ENCODE peak calls at places on chromosomes 11 and 22, in ten cellular contexts. R is ovary, Q is upper lobe of right lung, O is lower lobe of right lung, D is mammary epithelial cell, Z is neural progenitor cell, Y is fibroblast of mammary gland, M is thoracic aorta, V is Panc1, W is psoas muscle. G is an unnamed sample.

GRCh38 chr11:65685981-65686380 is 23.3 kb upstream of the RELA start:
- DNase-seq in R (peak), Q (no peak), O (no peak), D (no peak), Z (no peak), Y (no peak), M (no peak), V (no peak), W (no peak), G (no peak)

GRCh38 chr11:120538707-120539106 is 27.2 kb downstream of the GRIK4 start:
- DNase-seq in R (no peak), Q (no peak), O (no peak), D (no peak), Z (no peak), Y (no peak), M (no peak), V (no peak), W (no peak), G (no peak)

GRCh38 chr22:42621505-42622002 is 6.9 kb upstream of the POLDIP3 start:
- DNase-seq in R (peak), Q (peak), O (peak), D (peak), Z (peak), Y (peak), M (no peak), V (no peak), W (peak), G (peak)

GRCh38 chr11:46308632-46309419 is 31.4 kb downstream of the CREB3L1 start:
- DNase-seq in R (peak), Q (peak), O (peak), D (peak), Z (peak), Y (peak), M (no peak), V (peak), W (peak), G (peak)

GRCh38 chr11:131978351-131978750 is 607.9 kb downstream of the NTM start:
- DNase-seq in R (no peak), Q (no peak), O (no peak), D (no peak), Z (no peak), Y (no peak), M (no peak), V (no peak), W (no peak), G (no peak)

GRCh38 chr11:102914238-102915043 is 39.7 kb upstream of the MMP12 start:
- DNase-seq in R (no peak), Q (no peak), O (no peak), D (peak), Z (peak), Y (peak), M (no peak), V (peak), W (no peak), G (peak)

GRCh38 chr22:22822106-22822505 is 65.5 kb upstream of the IGLL5 start:
- DNase-seq in R (no peak), Q (no peak), O (no peak), D (no peak), Z (no peak), Y (no peak), M (no peak), V (no peak), W (no peak), G (no peak)

GRCh38 chr11:71334191-71334590 is 81.8 kb upstream of the SHANK2 start:
- DNase-seq in R (no peak), Q (peak), O (no peak), D (no peak), Z (no peak), Y (no peak), M (no peak), V (no peak), W (peak), G (no peak)

GRCh38 chr22:43270314-43270908 is 72.8 kb downstream of the SCUBE1 start:
- DNase-seq in R (no peak), Q (no peak), O (no peak), D (no peak), Z (peak), Y (no peak), M (no peak), V (no peak), W (no peak), G (no peak)

GRCh38 chr11:116879789-116880402 is 42.5 kb upstream of the APOA1 start:
- DNase-seq in R (no peak), Q (no peak), O (no peak), D (peak), Z (peak), Y (peak), M (no peak), V (peak), W (no peak), G (peak)

GRCh38 chr11:36311926-36312592 is 16.0 kb downstream of the PRR5L start:
- DNase-seq in R (no peak), Q (no peak), O (no peak), D (peak), Z (no peak), Y (peak), M (no peak), V (no peak), W (no peak), G (peak)

GRCh38 chr11:88491674-88492073 is 154.1 kb upstream of the CTSC start:
- DNase-seq in R (no peak), Q (no peak), O (no peak), D (no peak), Z (no peak), Y (no peak), M (no peak), V (no peak), W (no peak), G (no peak)

GRCh38 chr11:75262961-75263852 is 22.6 kb downstream of the TPBGL start:
- DNase-seq in R (no peak), Q (peak), O (peak), D (no peak), Z (peak), Y (no peak), M (no peak), V (no peak), W (peak), G (no peak)

GRCh38 chr11:94790771-94791180 is 22.6 kb downstream of the AMOTL1 start:
- DNase-seq in R (no peak), Q (no peak), O (no peak), D (peak), Z (no peak), Y (no peak), M (no peak), V (no peak), W (no peak), G (no peak)

GRCh38 chr22:47219789-47220188 is 457.3 kb downstream of the TBC1D22A start:
- DNase-seq in R (no peak), Q (no peak), O (no peak), D (no peak), Z (no peak), Y (no peak), M (no peak), V (no peak), W (no peak), G (no peak)

GRCh38 chr22:31611065-31611760 is 50.8 kb downstream of the PISD start:
- DNase-seq in R (peak), Q (no peak), O (peak), D (no peak), Z (no peak), Y (no peak), M (no peak), V (no peak), W (no peak), G (no peak)

GRCh38 chr22:38401336-38402084 is 53.5 kb downstream of the KCNJ4 start:
- DNase-seq in R (no peak), Q (peak), O (no peak), D (no peak), Z (no peak), Y (no peak), M (no peak), V (no peak), W (no peak), G (no peak)

GRCh38 chr11:103464420-103464819 is 355.2 kb downstream of the DYNC2H1 start:
- DNase-seq in R (no peak), Q (no peak), O (no peak), D (no peak), Z (no peak), Y (no peak), M (no peak), V (no peak), W (no peak), G (no peak)

GRCh38 chr11:94884322-94884721 is 89.0 kb downstream of the CWC15 start:
- DNase-seq in R (no peak), Q (no peak), O (no peak), D (no peak), Z (no peak), Y (no peak), M (no peak), V (no peak), W (no peak), G (no peak)

GRCh38 chr22:41968601-41969000 is 642 bp upstream of the SEPTIN3 start:
- DNase-seq in R (no peak), Q (no peak), O (no peak), D (no peak), Z (no peak), Y (no peak), M (no peak), V (no peak), W (no peak), G (peak)

GRCh38 chr11:123033895-123034294 is 28.0 kb downstream of the HSPA8 start:
- DNase-seq in R (no peak), Q (no peak), O (no peak), D (no peak), Z (peak), Y (peak), M (no peak), V (no peak), W (no peak), G (no peak)

GRCh38 chr11:5620606-5621521 is 3.9 kb upstream of the TRIM34 start:
- DNase-seq in R (no peak), Q (no peak), O (no peak), D (peak), Z (no peak), Y (peak), M (no peak), V (peak), W (no peak), G (peak)

GRCh38 chr22:39723463-39723862 is 152.9 kb downstream of the CACNA1I start:
- DNase-seq in R (no peak), Q (peak), O (no peak), D (no peak), Z (no peak), Y (no peak), M (no peak), V (no peak), W (no peak), G (no peak)

GRCh38 chr11:55357560-55358184 is 10.1 kb upstream of the OR4A15 start:
- DNase-seq in R (no peak), Q (no peak), O (no peak), D (no peak), Z (no peak), Y (no peak), M (no peak), V (no peak), W (no peak), G (peak)

GRCh38 chr11:27281740-27282139 is 81.3 kb downstream of the CCDC34 start:
- DNase-seq in R (no peak), Q (no peak), O (no peak), D (no peak), Z (no peak), Y (no peak), M (no peak), V (no peak), W (no peak), G (no peak)

GRCh38 chr11:46582588-46582987 is 11.2 kb downstream of the AMBRA1 start:
- DNase-seq in R (no peak), Q (no peak), O (no peak), D (no peak), Z (no peak), Y (no peak), M (no peak), V (no peak), W (no peak), G (no peak)

GRCh38 chr11:117980280-117980679 is 5.9 kb upstream of the IL10RA start:
- DNase-seq in R (no peak), Q (no peak), O (no peak), D (no peak), Z (no peak), Y (no peak), M (no peak), V (no peak), W (no peak), G (peak)

GRCh38 chr11:129815596-129816461 is at the start of gene TMEM45B:
- DNase-seq in R (no peak), Q (peak), O (peak), D (no peak), Z (peak), Y (no peak), M (no peak), V (no peak), W (no peak), G (no peak)

GRCh38 chr11:45301537-45302246 is 15.6 kb upstream of the SYT13 start:
- DNase-seq in R (no peak), Q (no peak), O (no peak), D (no peak), Z (no peak), Y (no peak), M (no peak), V (no peak), W (no peak), G (no peak)

GRCh38 chr22:26592368-26593015 is 2.6 kb upstream of the TPST2 start:
- DNase-seq in R (no peak), Q (no peak), O (no peak), D (peak), Z (no peak), Y (no peak), M (no peak), V (no peak), W (no peak), G (peak)

GRCh38 chr11:97794876-97795275 is 1225.9 kb upstream of the CNTN5 start:
- DNase-seq in R (no peak), Q (no peak), O (no peak), D (no peak), Z (no peak), Y (no peak), M (no peak), V (no peak), W (no peak), G (no peak)

GRCh38 chr11:43789700-43790443 is 90.8 kb upstream of the ALKBH3 start:
- DNase-seq in R (no peak), Q (no peak), O (no peak), D (peak), Z (no peak), Y (peak), M (no peak), V (peak), W (no peak), G (peak)

GRCh38 chr11:72418834-72419560 is 15.3 kb downstream of the CLPB start:
- DNase-seq in R (no peak), Q (no peak), O (no peak), D (no peak), Z (no peak), Y (no peak), M (no peak), V (no peak), W (no peak), G (no peak)
- TF ChIP-seq CTCF in R (no peak), Q (no peak), O (no peak), D (no peak), Z (no peak), Y (no peak), M (no peak), V (no peak), W (no peak), G (no peak)

GRCh38 chr11:60182546-60183330 is at the start of gene MS4A6A:
- DNase-seq in R (no peak), Q (no peak), O (no peak), D (no peak), Z (no peak), Y (no peak), M (no peak), V (no peak), W (no peak), G (peak)
- H3K4me3 ChIP-seq in R (no peak), Q (peak), O (peak), D (no peak), Z (no peak), Y (no peak), M (peak), V (no peak), W (peak), G (no peak)

DNA sequence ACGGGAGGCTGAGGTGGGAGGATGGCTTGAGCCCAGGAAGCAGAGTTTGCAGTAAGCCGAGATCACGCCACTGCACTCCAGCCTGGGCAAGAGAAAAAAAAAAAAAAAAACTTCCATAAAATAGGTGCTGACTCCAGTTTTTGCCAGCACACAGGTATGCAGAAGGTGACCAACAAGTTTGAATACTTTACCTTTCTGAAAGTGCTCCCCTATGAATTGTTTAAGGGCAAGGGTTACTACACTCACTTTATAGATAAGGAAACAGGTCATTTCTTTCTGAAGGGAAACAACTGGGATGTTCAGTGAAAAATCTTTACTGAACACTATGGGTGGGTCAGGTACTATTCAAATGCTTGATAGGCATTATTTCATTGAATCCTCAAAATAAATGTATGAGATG is 538.5 kb downstream of the INSC start:
- DNase-seq in R (no peak), Q (no peak), O (no peak), D (no peak), Z (no peak), Y (no peak), M (no peak), V (no peak), W (no peak), G (no peak)
- TF ChIP-seq CTCF in R (no peak), Q (no peak), O (no peak), D (no peak), Z (no peak), Y (no peak), M (no peak), V (no peak), W (no peak), G (no peak)

DNA sequence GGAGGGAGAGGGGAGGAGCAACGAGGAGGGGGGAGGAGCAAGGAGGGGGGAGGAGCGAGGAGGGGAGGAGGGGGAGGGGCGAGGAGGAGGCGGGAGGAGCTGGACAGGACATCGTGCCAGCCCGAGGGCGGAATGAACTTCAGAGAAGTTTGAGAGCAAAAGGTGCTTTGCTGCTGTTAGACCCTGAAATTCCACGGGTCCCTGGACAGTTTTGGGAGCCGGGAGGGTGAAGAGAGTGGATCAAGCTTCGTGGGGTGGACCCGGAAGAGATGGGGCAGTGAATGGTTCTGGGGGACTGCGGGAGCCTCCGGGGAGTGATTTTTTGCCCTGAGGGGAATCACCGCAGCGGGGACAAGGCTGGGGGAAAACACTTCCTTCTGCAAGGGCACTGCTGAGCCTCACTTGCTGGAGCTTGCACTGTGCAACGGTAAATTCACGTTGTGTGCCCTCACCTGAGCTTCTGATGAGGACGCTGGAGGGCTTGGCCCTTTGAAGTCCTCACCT is 10.7 kb upstream of the NLRP6 start:
- DNase-seq in R (no peak), Q (peak), O (peak), D (peak), Z (no peak), Y (peak), M (no peak), V (no peak), W (peak), G (no peak)
- H3K4me3 ChIP-seq in R (no peak), Q (peak), O (peak), D (peak), Z (no peak), Y (no peak), M (peak), V (peak), W (peak), G (peak)

GRCh38 chr11:8683115-8683807 is 669 bp downstream of the RPL27A start:
- DNase-seq in R (no peak), Q (peak), O (peak), D (no peak), Z (peak), Y (no peak), M (no peak), V (no peak), W (no peak), G (no peak)

GRCh38 chr11:8681837-8682218 is 637 bp downstream of the TRIM66 start:
- DNase-seq in R (no peak), Q (no peak), O (no peak), D (no peak), Z (no peak), Y (no peak), M (no peak), V (no peak), W (no peak), G (peak)

GRCh38 chr11:8684600-8685290 is 2.2 kb downstream of the RPL27A start:
- DNase-seq in R (no peak), Q (no peak), O (no peak), D (no peak), Z (no peak), Y (no peak), M (no peak), V (no peak), W (no peak), G (no peak)

GRCh38 chr11:8685306-8685705 is 2.7 kb downstream of the RPL27A start:
- DNase-seq in R (no peak), Q (no peak), O (no peak), D (no peak), Z (no peak), Y (no peak), M (no peak), V (no peak), W (no peak), G (no peak)

GRCh38 chr11:8682219-8683114 is at the start of the genes RPL27A and TRIM66:
- DNase-seq in R (peak), Q (peak), O (peak), D (peak), Z (peak), Y (peak), M (peak), V (peak), W (peak), G (peak)
- TF ChIP-seq CTCF in R (peak), Q (no peak), O (no peak), D (peak), Z (no peak), Y (no peak), M (peak), V (no peak), W (no peak), G (peak)

GRCh38 chr22:48323746-48324145 is 1503.9 kb downstream of the BRD1 start:
- DNase-seq in R (no peak), Q (peak), O (no peak), D (no peak), Z (no peak), Y (no peak), M (no peak), V (no peak), W (peak), G (no peak)
- H3K4me3 ChIP-seq in R (no peak), Q (no peak), O (no peak), D (no peak), Z (no peak), Y (no peak), M (no peak), V (no peak), W (no peak), G (no peak)

GRCh38 chr11:20000393-20001134 is 159.7 kb downstream of the DBX1 start:
- DNase-seq in R (peak), Q (no peak), O (peak), D (no peak), Z (peak), Y (no peak), M (no peak), V (no peak), W (no peak), G (no peak)
- TF ChIP-seq CTCF in R (no peak), Q (no peak), O (no peak), D (no peak), Z (no peak), Y (no peak), M (no peak), V (no peak), W (no peak), G (no peak)

GRCh38 chr11:4183410-4184057 is 88.9 kb downstream of the RRM1 start:
- DNase-seq in R (no peak), Q (no peak), O (no peak), D (no peak), Z (no peak), Y (no peak), M (no peak), V (no peak), W (no peak), G (no peak)

GRCh38 chr11:4187055-4187988 is 92.7 kb downstream of the RRM1 start:
- DNase-seq in R (peak), Q (peak), O (peak), D (peak), Z (peak), Y (peak), M (peak), V (peak), W (peak), G (peak)

GRCh38 chr11:4185561-4185960 is 91.0 kb downstream of the RRM1 start:
- DNase-seq in R (no peak), Q (no peak), O (no peak), D (no peak), Z (no peak), Y (no peak), M (no peak), V (no peak), W (no peak), G (no peak)

GRCh38 chr11:4184163-4184916 is 89.7 kb downstream of the RRM1 start:
- DNase-seq in R (no peak), Q (no peak), O (no peak), D (no peak), Z (no peak), Y (no peak), M (no peak), V (no peak), W (no peak), G (no peak)

DNA sequence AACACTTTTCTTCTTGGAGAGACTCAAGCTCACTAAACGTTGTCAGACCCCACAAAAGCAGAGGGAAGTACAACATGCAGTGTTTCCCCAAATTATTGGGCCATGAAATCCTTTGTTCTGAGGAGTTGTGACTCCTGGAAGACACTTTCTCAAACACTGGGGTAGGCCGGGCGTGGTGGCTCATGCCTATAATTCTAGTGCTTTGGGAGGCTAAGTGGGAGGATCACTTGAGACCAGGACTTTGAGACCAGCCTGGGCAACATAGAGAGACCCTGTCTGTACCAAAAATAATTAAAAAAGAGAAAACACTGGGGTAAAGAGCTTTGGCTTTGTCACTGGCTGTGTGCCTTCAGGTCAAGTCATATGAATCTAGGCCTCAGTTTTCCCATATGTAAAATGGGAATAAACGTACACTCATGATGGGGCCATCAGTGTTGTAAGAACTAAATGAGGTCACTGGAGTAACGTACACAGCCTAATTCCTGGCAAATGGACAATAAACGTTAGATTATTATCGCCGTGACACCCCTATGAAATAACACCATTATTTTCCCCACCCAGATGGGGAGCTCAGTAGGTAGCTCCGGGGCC is 92.0 kb downstream of the RRM1 start:
- DNase-seq in R (no peak), Q (no peak), O (no peak), D (no peak), Z (no peak), Y (no peak), M (no peak), V (no peak), W (no peak), G (no peak)
- H3K4me3 ChIP-seq in R (peak), Q (peak), O (peak), D (no peak), Z (peak), Y (peak), M (peak), V (peak), W (peak), G (peak)